ENCODE peak calls at places on chromosomes 11 and 22, in four cellular contexts. One of them, this sample, is unnamed.

GRCh38 chr22:22348127-22348814 is 103.7 kb downstream of the VPREB1 start:
- DNase-seq in left lung: no peak
- DNase-seq in esophagus squamous epithelium: no peak
- DNase-seq in AG09319: no peak
- DNase-seq in this sample: peak

GRCh38 chr11:113977701-113978100 is 2.8 kb downstream of the HTR3A start:
- DNase-seq in left lung: no peak
- DNase-seq in esophagus squamous epithelium: no peak
- DNase-seq in AG09319: no peak
- DNase-seq in this sample: no peak

GRCh38 chr11:69060806-69061712 is 12.3 kb downstream of the TPCN2 start:
- DNase-seq in left lung: no peak
- DNase-seq in esophagus squamous epithelium: no peak
- DNase-seq in AG09319: no peak
- DNase-seq in this sample: peak

GRCh38 chr11:124801636-124802312 is 1.6 kb upstream of the MSANTD2 start:
- DNase-seq in left lung: no peak
- DNase-seq in esophagus squamous epithelium: no peak
- DNase-seq in AG09319: peak
- DNase-seq in this sample: no peak

GRCh38 chr11:20355221-20356219 is 8.0 kb upstream of the HTATIP2 start:
- DNase-seq in left lung: no peak
- DNase-seq in esophagus squamous epithelium: no peak
- DNase-seq in AG09319: no peak
- DNase-seq in this sample: peak

GRCh38 chr11:2825261-2825885 is 60.2 kb downstream of the CDKN1C start:
- DNase-seq in left lung: peak
- DNase-seq in esophagus squamous epithelium: no peak
- DNase-seq in AG09319: peak
- DNase-seq in this sample: peak

GRCh38 chr11:79510948-79511347 is 70.1 kb upstream of the TENM4 start:
- DNase-seq in left lung: no peak
- DNase-seq in esophagus squamous epithelium: no peak
- DNase-seq in AG09319: no peak
- DNase-seq in this sample: no peak

GRCh38 chr22:20524004-20524481 is 16.6 kb downstream of the MED15 start:
- DNase-seq in left lung: no peak
- DNase-seq in esophagus squamous epithelium: no peak
- DNase-seq in AG09319: no peak
- DNase-seq in this sample: no peak

GRCh38 chr11:30260813-30261212 is 30.0 kb downstream of the FSHB start:
- DNase-seq in left lung: no peak
- DNase-seq in esophagus squamous epithelium: no peak
- DNase-seq in AG09319: no peak
- DNase-seq in this sample: no peak

GRCh38 chr11:12102588-12103410 is 7.6 kb upstream of the MICAL2 start:
- DNase-seq in left lung: no peak
- DNase-seq in esophagus squamous epithelium: no peak
- DNase-seq in AG09319: no peak
- DNase-seq in this sample: no peak

GRCh38 chr11:17405232-17406005 is 17.0 kb upstream of the KCNJ11 start:
- DNase-seq in left lung: peak
- DNase-seq in esophagus squamous epithelium: no peak
- DNase-seq in AG09319: peak
- DNase-seq in this sample: peak

GRCh38 chr11:6319879-6320410 is 356 bp downstream of the CAVIN3 start:
- DNase-seq in left lung: peak
- DNase-seq in esophagus squamous epithelium: peak
- DNase-seq in AG09319: peak
- DNase-seq in this sample: peak

GRCh38 chr22:25955323-25955722 is 213.3 kb downstream of the MYO18B start:
- DNase-seq in left lung: no peak
- DNase-seq in esophagus squamous epithelium: no peak
- DNase-seq in AG09319: no peak
- DNase-seq in this sample: no peak

GRCh38 chr11:18671246-18671645 is 27.3 kb upstream of the TMEM86A start:
- DNase-seq in left lung: no peak
- DNase-seq in esophagus squamous epithelium: no peak
- DNase-seq in AG09319: no peak
- DNase-seq in this sample: no peak

GRCh38 chr11:27239305-27239942 is 123.6 kb downstream of the CCDC34 start:
- DNase-seq in left lung: no peak
- DNase-seq in esophagus squamous epithelium: no peak
- DNase-seq in AG09319: peak
- DNase-seq in this sample: no peak

GRCh38 chr22:25083414-25084166 is 116.1 kb upstream of the CRYBB3 start:
- DNase-seq in left lung: no peak
- DNase-seq in esophagus squamous epithelium: no peak
- DNase-seq in AG09319: no peak
- DNase-seq in this sample: no peak

GRCh38 chr11:79068356-79068755 is 372.5 kb downstream of the TENM4 start:
- DNase-seq in left lung: no peak
- DNase-seq in esophagus squamous epithelium: no peak
- DNase-seq in AG09319: no peak
- DNase-seq in this sample: no peak

GRCh38 chr11:8283510-8284272 is 20.0 kb upstream of the LMO1 start:
- DNase-seq in left lung: no peak
- DNase-seq in esophagus squamous epithelium: no peak
- DNase-seq in AG09319: no peak
- DNase-seq in this sample: peak

GRCh38 chr22:19853879-19854777 is 546 bp downstream of the GNB1L start:
- DNase-seq in left lung: peak
- DNase-seq in esophagus squamous epithelium: no peak
- DNase-seq in AG09319: no peak
- DNase-seq in this sample: peak

GRCh38 chr11:127070808-127071207 is 70.2 kb upstream of the KIRREL3 start:
- DNase-seq in left lung: no peak
- DNase-seq in esophagus squamous epithelium: no peak
- DNase-seq in AG09319: no peak
- DNase-seq in this sample: no peak

GRCh38 chr11:20134991-20135736 is 25.1 kb downstream of the DBX1 start:
- DNase-seq in left lung: no peak
- DNase-seq in esophagus squamous epithelium: no peak
- DNase-seq in AG09319: no peak
- DNase-seq in this sample: no peak

GRCh38 chr22:23509571-23510302 is 70.4 kb downstream of the IGLL1 start:
- DNase-seq in left lung: no peak
- DNase-seq in esophagus squamous epithelium: no peak
- DNase-seq in AG09319: no peak
- DNase-seq in this sample: no peak

GRCh38 chr11:120139316-120140069 is 1.6 kb upstream of the TRIM29 start:
- DNase-seq in left lung: no peak
- DNase-seq in esophagus squamous epithelium: no peak
- DNase-seq in AG09319: no peak
- DNase-seq in this sample: peak

GRCh38 chr11:62394825-62395538 is 23.9 kb upstream of the SCGB1A1 start:
- DNase-seq in left lung: peak
- DNase-seq in esophagus squamous epithelium: no peak
- DNase-seq in AG09319: peak
- DNase-seq in this sample: peak

GRCh38 chr11:74019860-74020259 is 11.0 kb upstream of the UCP3 start:
- DNase-seq in left lung: no peak
- DNase-seq in esophagus squamous epithelium: no peak
- DNase-seq in AG09319: no peak
- DNase-seq in this sample: no peak

GRCh38 chr11:57776577-57776976 is 15.0 kb downstream of the CTNND1 start:
- DNase-seq in left lung: no peak
- DNase-seq in esophagus squamous epithelium: no peak
- DNase-seq in AG09319: no peak
- DNase-seq in this sample: no peak
- TF ChIP-seq CTCF in left lung: no peak
- TF ChIP-seq CTCF in esophagus squamous epithelium: no peak
- TF ChIP-seq CTCF in AG09319: no peak
- TF ChIP-seq CTCF in this sample: no peak

GRCh38 chr11:67422894-67423293 is 5.4 kb upstream of the RPS6KB2 start:
- DNase-seq in left lung: no peak
- DNase-seq in esophagus squamous epithelium: no peak
- DNase-seq in AG09319: no peak
- DNase-seq in this sample: peak

GRCh38 chr11:67420147-67420645 is 4.7 kb downstream of the CARNS1 start:
- DNase-seq in left lung: no peak
- DNase-seq in esophagus squamous epithelium: no peak
- DNase-seq in AG09319: no peak
- DNase-seq in this sample: no peak

GRCh38 chr11:67423466-67423865 is 4.8 kb upstream of the RPS6KB2 start:
- DNase-seq in left lung: no peak
- DNase-seq in esophagus squamous epithelium: no peak
- DNase-seq in AG09319: no peak
- DNase-seq in this sample: no peak

GRCh38 chr11:67420646-67421420 is 5.4 kb downstream of the CARNS1 start:
- DNase-seq in left lung: peak
- DNase-seq in esophagus squamous epithelium: peak
- DNase-seq in AG09319: peak
- DNase-seq in this sample: peak

DNA sequence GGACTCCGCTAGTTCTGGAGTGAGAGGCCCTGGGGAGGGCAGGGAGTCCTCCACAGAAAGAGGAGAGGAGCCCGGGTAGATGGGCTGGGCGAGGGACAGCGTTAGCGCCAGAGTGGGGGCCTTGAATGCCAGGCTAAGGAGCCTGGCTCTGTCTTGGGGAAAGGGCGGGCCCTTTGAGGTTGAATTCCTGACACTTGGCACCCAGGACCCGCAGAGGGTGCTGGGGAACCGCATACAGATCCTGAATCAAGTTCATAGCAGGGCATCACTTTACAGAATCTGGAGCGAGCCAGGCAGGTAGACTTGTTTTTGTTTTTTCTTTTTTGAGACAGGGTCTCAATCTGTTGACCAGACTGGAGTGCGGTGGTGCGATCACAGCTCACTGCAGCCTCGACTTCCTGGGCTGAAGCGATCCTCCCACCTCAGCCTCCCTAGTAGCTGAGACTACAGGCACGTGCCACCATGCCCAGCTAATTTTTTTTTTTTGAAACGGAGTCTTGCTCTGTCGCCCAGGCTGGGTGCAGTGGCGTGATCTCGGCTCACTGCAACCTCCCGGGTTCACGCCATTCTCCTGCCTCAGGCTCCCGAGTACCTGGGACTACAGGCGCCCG is 6.0 kb downstream of the CARNS1 start:
- DNase-seq in left lung: no peak
- DNase-seq in esophagus squamous epithelium: no peak
- DNase-seq in AG09319: no peak
- DNase-seq in this sample: no peak
- TF ChIP-seq CTCF in left lung: no peak
- TF ChIP-seq CTCF in esophagus squamous epithelium: no peak
- TF ChIP-seq CTCF in AG09319: no peak
- TF ChIP-seq CTCF in this sample: no peak

DNA sequence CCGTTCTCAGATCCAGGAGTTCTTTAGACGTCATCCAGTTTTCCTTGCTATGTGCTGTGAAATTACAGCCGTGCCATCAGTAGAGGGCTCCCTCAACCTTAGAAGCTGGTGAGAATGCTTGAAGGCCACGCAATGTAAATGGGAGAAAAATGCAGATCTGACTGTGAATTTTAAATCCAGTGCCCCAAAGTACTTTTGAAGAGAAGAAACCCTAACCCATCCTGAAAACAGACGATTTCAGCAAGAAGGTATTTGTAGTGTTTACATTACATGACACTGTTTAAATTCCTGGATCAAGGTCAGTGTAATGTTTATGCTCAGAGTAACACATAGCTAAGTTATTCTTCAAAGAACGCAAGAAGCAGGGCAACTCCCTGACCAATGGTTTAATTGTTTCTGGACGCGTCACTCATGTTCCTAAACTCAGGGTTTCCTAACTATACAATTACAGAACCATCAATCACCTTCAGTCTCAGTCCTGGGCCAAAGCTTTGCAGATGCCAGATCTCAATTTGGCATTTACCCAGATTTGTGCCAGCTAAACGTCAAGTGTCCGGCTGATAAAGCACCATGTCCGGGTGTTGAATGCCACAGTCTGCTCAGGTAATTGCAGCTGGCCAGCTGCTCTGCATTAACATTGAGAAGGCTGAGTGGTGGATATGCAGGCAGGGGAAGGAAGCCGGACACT is 38.2 kb downstream of the ADAMTS8 start:
- DNase-seq in left lung: no peak
- DNase-seq in esophagus squamous epithelium: no peak
- DNase-seq in AG09319: peak
- DNase-seq in this sample: no peak
- TF ChIP-seq CTCF in left lung: no peak
- TF ChIP-seq CTCF in esophagus squamous epithelium: peak
- TF ChIP-seq CTCF in AG09319: peak
- TF ChIP-seq CTCF in this sample: no peak

DNA sequence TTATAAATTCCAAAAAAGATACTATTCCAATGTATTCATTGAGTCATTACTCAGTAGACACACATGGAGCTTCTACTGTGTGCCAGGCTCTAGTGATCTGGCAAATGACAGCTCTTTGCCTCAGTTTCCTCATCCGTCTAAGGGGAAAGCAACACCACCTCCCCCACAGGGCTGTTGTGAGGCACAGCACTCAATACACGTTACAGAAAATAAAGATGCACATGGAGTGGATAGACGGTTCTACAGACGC is 6.5 kb upstream of the MALAT1 start:
- DNase-seq in left lung: no peak
- DNase-seq in esophagus squamous epithelium: no peak
- DNase-seq in AG09319: no peak
- DNase-seq in this sample: no peak
- TF ChIP-seq CTCF in left lung: no peak
- TF ChIP-seq CTCF in esophagus squamous epithelium: no peak
- TF ChIP-seq CTCF in AG09319: no peak
- TF ChIP-seq CTCF in this sample: no peak